ENCODE peak calls at places on chromosomes 16 and 17, in ten cellular contexts. P is IMR-90; K is BJ; B is ELR; Z is osteocyte; O is AG04449; I is SW 1271; L is CD8-positive, alpha-beta memory T cell; X is activated CD8-positive, alpha-beta memory T cell treated with anti-CD3 and anti-CD28 coated beads for 1 hour; H is iPS DF 19.7. G is an unnamed sample.

GRCh38 chr16:3938843-3939624 is 58.5 kb upstream of the CREBBP start:
- DNase-seq in H (peak), P (peak), B (peak), L (peak), K (peak), X (peak), I (no peak), Z (peak), O (peak), G (peak)

GRCh38 chr17:43068570-43069367 is 43.7 kb downstream of the RND2 start:
- DNase-seq in K (no peak), P (no peak), I (no peak), B (no peak), H (no peak), Z (no peak), L (no peak), O (no peak), X (no peak), G (no peak)

GRCh38 chr17:61379457-61380216 is 20.0 kb upstream of the TBX2 start:
- DNase-seq in O (no peak), X (no peak), H (no peak), K (no peak), L (no peak), P (no peak), B (no peak), I (no peak), Z (no peak), G (no peak)

GRCh38 chr17:21034350-21035235 is 8.2 kb downstream of the USP22 start:
- DNase-seq in L (peak), I (no peak), H (no peak), O (no peak), K (no peak), X (no peak), P (peak), B (peak), Z (no peak), G (no peak)

GRCh38 chr16:66634527-66635196 is 30.2 kb downstream of the CMTM3 start:
- DNase-seq in O (no peak), H (no peak), X (no peak), L (no peak), P (no peak), K (no peak), Z (no peak), I (no peak), B (no peak), G (no peak)

GRCh38 chr17:32523827-32524552 is 37.2 kb downstream of the CDK5R1 start:
- DNase-seq in H (no peak), K (no peak), B (no peak), X (no peak), P (no peak), L (no peak), I (no peak), Z (no peak), O (no peak), G (no peak)

GRCh38 chr17:7586673-7587419 is 3.0 kb downstream of the SOX15 start:
- DNase-seq in X (no peak), P (no peak), H (no peak), B (peak), O (no peak), L (no peak), Z (no peak), I (no peak), K (no peak), G (no peak)

GRCh38 chr17:45729284-45729907 is 54.7 kb upstream of the CRHR1 start:
- DNase-seq in H (no peak), I (no peak), Z (no peak), K (no peak), P (no peak), X (no peak), B (no peak), L (no peak), O (no peak), G (no peak)

GRCh38 chr16:16972831-16973230 is 497.9 kb downstream of the XYLT1 start:
- DNase-seq in B (no peak), K (no peak), Z (no peak), X (no peak), I (no peak), P (no peak), L (no peak), H (no peak), O (no peak), G (no peak)

GRCh38 chr17:78506454-78507309 is 70.5 kb downstream of the DNAH17 start:
- DNase-seq in H (no peak), B (no peak), I (no peak), O (no peak), K (no peak), X (no peak), Z (no peak), P (no peak), L (no peak), G (no peak)

GRCh38 chr17:836154-836553 is 54.0 kb downstream of the MRM3 start:
- DNase-seq in O (no peak), Z (no peak), B (peak), H (no peak), L (no peak), I (no peak), X (no peak), K (peak), P (no peak), G (no peak)

G was measured in natural killer cell.